ENCODE peak calls at places on chromosomes 4 and X, in ten cellular contexts. Y, V, K, S, L, I, X, M, Q and U are unnamed samples.

GRCh38 chr4:142549248-142549647 is 296.9 kb downstream of the INPP4B start:
- DNase-seq in X (no peak), Y (peak), L (no peak), V (no peak), M (no peak), S (no peak), K (no peak), Q (no peak), I (no peak), U (no peak)

GRCh38 chrX:128460835-128461234 is 408.6 kb upstream of the ACTRT1 start:
- DNase-seq in L (no peak), X (no peak), V (no peak), M (no peak), S (no peak), Q (no peak), I (no peak), Y (peak), K (no peak), U (no peak)

GRCh38 chr4:147717878-147718277 is 14.0 kb upstream of the ARHGAP10 start:
- DNase-seq in I (no peak), K (no peak), Y (no peak), V (no peak), S (no peak), L (no peak), M (no peak), Q (no peak), X (no peak), U (no peak)

GRCh38 chr4:12729384-12729783 is 754.8 kb downstream of the RAB28 start:
- DNase-seq in Q (no peak), X (no peak), Y (peak), M (no peak), V (no peak), S (no peak), L (no peak), K (peak), I (peak), U (no peak)

GRCh38 chr4:174524242-174524641 is 2.0 kb upstream of the HPGD start:
- DNase-seq in L (peak), X (no peak), I (no peak), Y (no peak), M (no peak), S (no peak), Q (no peak), K (no peak), V (no peak), U (no peak)

GRCh38 chr4:40992472-40993298 is 221.7 kb downstream of the APBB2 start:
- DNase-seq in S (no peak), Y (peak), I (peak), M (no peak), L (no peak), K (no peak), X (no peak), V (no peak), Q (no peak), U (no peak)

GRCh38 chr4:6190486-6190885 is 9.9 kb downstream of the JAKMIP1 start:
- DNase-seq in L (no peak), Y (no peak), V (no peak), X (no peak), K (no peak), M (no peak), S (no peak), Q (no peak), I (no peak), U (no peak)

GRCh38 chr4:74370912-74371311 is 6.0 kb downstream of the EREG start:
- DNase-seq in K (peak), Q (no peak), I (peak), Y (peak), L (peak), V (no peak), X (no peak), M (no peak), S (no peak), U (no peak)

GRCh38 chr4:288891-289290 is 16.4 kb downstream of the ZNF732 start:
- DNase-seq in S (no peak), L (no peak), K (no peak), X (no peak), Y (no peak), M (no peak), V (no peak), I (no peak), Q (no peak), U (no peak)

GRCh38 chr4:7815562-7815961 is 124.1 kb downstream of the AFAP1 start:
- DNase-seq in I (peak), M (no peak), K (no peak), Q (peak), X (no peak), S (no peak), Y (peak), V (no peak), L (no peak), U (no peak)

GRCh38 chr4:103786014-103786413 is 66.2 kb upstream of the TACR3 start:
- DNase-seq in M (no peak), L (no peak), I (no peak), Q (no peak), X (no peak), V (no peak), K (peak), S (no peak), Y (peak), U (peak)

GRCh38 chrX:5683996-5684395 is 544.7 kb downstream of the NLGN4X start:
- DNase-seq in I (no peak), X (no peak), L (no peak), V (no peak), Q (no peak), K (no peak), S (no peak), Y (no peak), M (no peak), U (no peak)

GRCh38 chr4:161498155-161498554 is 665.6 kb downstream of the FSTL5 start:
- DNase-seq in L (no peak), Y (no peak), Q (no peak), V (no peak), K (no peak), S (no peak), X (no peak), M (no peak), I (no peak), U (no peak)

GRCh38 chrX:25206761-25207160 is 191.0 kb upstream of the ARX start:
- DNase-seq in K (no peak), I (peak), L (no peak), X (no peak), V (no peak), M (no peak), Q (no peak), S (no peak), Y (no peak), U (no peak)

GRCh38 chr4:5693871-5694270 is 14.5 kb downstream of the EVC2 start:
- DNase-seq in S (no peak), Q (no peak), K (no peak), X (no peak), L (no peak), M (no peak), I (peak), Y (no peak), V (no peak), U (no peak)

GRCh38 chr4:156475322-156475721 is 496.3 kb downstream of the PDGFC start:
- DNase-seq in X (no peak), M (no peak), Y (peak), V (no peak), L (no peak), I (peak), S (no peak), Q (no peak), K (peak), U (no peak)

GRCh38 chrX:36087366-36087765 is 167.8 kb downstream of the CFAP47 start:
- DNase-seq in X (no peak), M (no peak), V (no peak), S (no peak), Q (no peak), K (no peak), Y (no peak), I (no peak), L (no peak), U (no peak)

GRCh38 chrX:102516314-102516936 is at the start of gene TMSB15A:
- DNase-seq in X (peak), L (peak), Y (peak), K (no peak), V (peak), I (peak), Q (peak), M (peak), S (no peak), U (peak)

GRCh38 chrX:41293269-41293668 is 40.7 kb upstream of the DDX3X start:
- DNase-seq in Y (peak), V (no peak), L (no peak), X (no peak), S (no peak), M (no peak), I (no peak), K (peak), Q (no peak), U (no peak)

GRCh38 chrX:9204560-9204959 is 170.6 kb upstream of the FAM9B start:
- DNase-seq in Q (no peak), I (peak), X (no peak), V (no peak), K (no peak), S (no peak), L (no peak), Y (peak), M (no peak), U (no peak)

GRCh38 chrX:13386636-13387035 is 66.8 kb upstream of the ATXN3L start:
- DNase-seq in V (no peak), X (no peak), S (no peak), Q (no peak), M (no peak), Y (no peak), K (no peak), I (no peak), L (no peak), U (no peak)

GRCh38 chr4:85866508-85866907 is 391.6 kb downstream of the ARHGAP24 start:
- DNase-seq in M (no peak), S (no peak), I (no peak), L (no peak), Q (no peak), K (no peak), Y (no peak), X (no peak), V (no peak), U (peak)

GRCh38 chrX:19017271-19017670 is 33.4 kb upstream of the PHKA2 start:
- DNase-seq in Y (peak), L (no peak), V (no peak), X (no peak), M (no peak), S (no peak), K (no peak), Q (no peak), I (peak), U (no peak)

GRCh38 chr4:2497324-2497723 is 28.4 kb downstream of the RNF4 start:
- DNase-seq in L (no peak), Q (no peak), I (no peak), V (no peak), K (no peak), S (no peak), M (no peak), X (no peak), Y (no peak), U (no peak)

GRCh38 chr4:2503809-2504208 is 32.6 kb upstream of the FAM193A start:
- DNase-seq in V (no peak), L (no peak), Y (no peak), I (no peak), K (no peak), M (no peak), Q (no peak), S (no peak), X (no peak), U (no peak)

GRCh38 chr4:2500547-2500946 is 31.6 kb downstream of the RNF4 start:
- DNase-seq in M (no peak), L (no peak), Y (no peak), S (no peak), I (peak), Q (no peak), X (no peak), V (no peak), K (no peak), U (no peak)

GRCh38 chr4:2497931-2498330 is 29.0 kb downstream of the RNF4 start:
- DNase-seq in K (no peak), S (no peak), V (no peak), X (no peak), Y (no peak), L (peak), I (no peak), Q (peak), M (no peak), U (peak)

GRCh38 chr4:2501034-2501594 is 32.2 kb downstream of the RNF4 start:
- DNase-seq in Y (no peak), V (no peak), M (no peak), K (no peak), L (no peak), Q (no peak), X (no peak), I (no peak), S (no peak), U (no peak)
- TF ChIP-seq POLR2A in Y (no peak), V (no peak), M (no peak), K (no peak), L (no peak), Q (no peak), X (no peak), I (no peak), S (no peak), U (no peak)

GRCh38 chrX:144219035-144219434 is 335.2 kb downstream of the UBE2NL start:
- DNase-seq in K (no peak), S (no peak), X (peak), Y (no peak), I (no peak), V (no peak), M (no peak), L (no peak), Q (no peak), U (peak)
- TF ChIP-seq CTCF in K (no peak), S (no peak), X (peak), Y (no peak), I (no peak), V (no peak), M (no peak), L (no peak), Q (no peak), U (no peak)

GRCh38 chr4:114600672-114601071 is 2.1 kb downstream of the UGT8 start:
- DNase-seq in X (no peak), I (no peak), S (no peak), V (no peak), M (no peak), Y (no peak), L (no peak), Q (no peak), K (no peak), U (no peak)
- H3K4me3 ChIP-seq in X (no peak), I (no peak), S (no peak), V (no peak), M (no peak), Y (no peak), L (no peak), Q (no peak), K (peak), U (no peak)

GRCh38 chrX:55488268-55488558 is 1.4 kb downstream of the USP51 start:
- DNase-seq in X (no peak), Y (no peak), Q (no peak), K (no peak), M (no peak), L (no peak), S (no peak), I (no peak), V (no peak), U (no peak)

GRCh38 chrX:55490121-55490520 is 473 bp upstream of the USP51 start:
- DNase-seq in Y (no peak), M (no peak), S (no peak), K (no peak), Q (no peak), L (no peak), V (no peak), X (no peak), I (no peak), U (no peak)

GRCh38 chrX:55489315-55490009 is at the start of gene USP51:
- DNase-seq in X (peak), K (no peak), Y (peak), S (no peak), L (peak), I (peak), V (peak), M (peak), Q (peak), U (peak)

GRCh38 chrX:55487143-55487542 is 2.5 kb downstream of the USP51 start:
- DNase-seq in Y (no peak), L (no peak), S (no peak), I (no peak), X (no peak), M (no peak), K (no peak), Q (no peak), V (no peak), U (no peak)

GRCh38 chrX:55488559-55489314 is 911 bp downstream of the USP51 start:
- DNase-seq in L (peak), M (peak), Y (peak), S (peak), X (peak), K (no peak), I (peak), V (peak), Q (peak), U (peak)
- TF ChIP-seq POLR2A in L (no peak), M (peak), Y (no peak), S (peak), X (no peak), K (no peak), I (no peak), V (no peak), Q (peak), U (no peak)

GRCh38 chr4:101187837-101188236 is 159.5 kb downstream of the PPP3CA start:
- DNase-seq in Q (no peak), Y (peak), I (no peak), X (no peak), M (no peak), S (no peak), V (no peak), K (no peak), L (no peak), U (no peak)
- TF ChIP-seq CTCF in Q (no peak), Y (peak), I (no peak), X (peak), M (no peak), S (peak), V (no peak), K (peak), L (peak), U (no peak)

GRCh38 chr4:94538229-94538628 is 86.5 kb downstream of the PDLIM5 start:
- DNase-seq in M (no peak), I (no peak), X (no peak), L (no peak), K (no peak), Y (no peak), V (no peak), Q (no peak), S (no peak), U (no peak)

GRCh38 chr4:94533405-94534223 is 81.9 kb downstream of the PDLIM5 start:
- DNase-seq in X (no peak), M (no peak), Q (no peak), S (no peak), Y (no peak), V (no peak), I (no peak), L (no peak), K (no peak), U (no peak)

GRCh38 chr4:94534401-94535312 is 82.9 kb downstream of the PDLIM5 start:
- DNase-seq in M (no peak), Q (no peak), X (no peak), S (no peak), K (no peak), L (no peak), Y (no peak), V (no peak), I (no peak), U (no peak)

GRCh38 chr4:94536049-94536448 is 84.3 kb downstream of the PDLIM5 start:
- DNase-seq in X (no peak), K (no peak), V (no peak), Y (no peak), S (no peak), I (no peak), M (no peak), L (no peak), Q (no peak), U (no peak)

DNA sequence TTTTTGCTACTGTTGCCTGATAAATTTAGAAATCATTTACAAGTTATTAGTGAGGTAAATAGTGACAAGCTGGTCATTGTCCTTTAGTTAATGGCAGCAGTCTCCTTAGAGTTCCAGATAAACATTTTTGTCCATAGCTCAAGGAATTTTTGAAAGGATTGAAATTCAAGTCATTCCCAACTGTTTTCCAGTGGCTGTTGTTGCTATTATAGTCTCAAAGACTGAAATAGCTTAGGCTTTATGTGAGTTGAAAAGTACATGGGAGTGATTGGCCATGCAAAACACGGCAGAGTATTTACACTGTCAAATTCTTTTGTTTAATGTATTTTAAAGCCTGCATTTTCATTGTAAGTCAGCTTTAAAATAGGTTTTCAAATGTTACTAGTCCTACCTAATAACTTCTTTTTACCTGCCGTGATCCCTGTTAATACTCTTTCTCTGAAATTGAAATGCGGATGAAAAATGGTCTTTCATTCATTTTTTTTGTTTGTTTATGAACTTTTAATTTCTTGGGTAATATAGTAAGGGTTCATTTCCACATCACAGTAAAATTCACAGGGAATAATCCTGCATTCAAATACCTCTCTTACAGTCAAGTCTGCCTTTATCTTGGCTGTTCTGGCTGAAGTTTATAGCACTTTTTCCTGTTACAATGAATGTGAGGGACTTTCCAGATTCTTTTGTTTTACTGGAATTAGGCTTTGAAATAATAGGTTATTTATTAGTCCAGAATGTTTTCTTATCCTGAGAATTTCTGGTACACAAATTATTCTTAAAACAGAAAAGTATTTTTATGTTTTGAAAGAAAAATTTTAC is 85.1 kb downstream of the PDLIM5 start:
- DNase-seq in S (no peak), I (no peak), V (no peak), X (no peak), K (no peak), L (no peak), Q (no peak), M (no peak), Y (no peak), U (no peak)
- H3K4me3 ChIP-seq in S (no peak), I (no peak), V (no peak), X (no peak), K (no peak), L (no peak), Q (no peak), M (no peak), Y (no peak), U (no peak)

GRCh38 chr4:168421671-168422070 is 58.6 kb downstream of the DDX60L start:
- DNase-seq in I (peak), V (no peak), K (peak), X (no peak), Y (peak), Q (no peak), L (no peak), S (no peak), M (no peak), U (no peak)
- TF ChIP-seq POLR2A in I (no peak), V (no peak), K (no peak), X (no peak), Y (no peak), Q (no peak), L (no peak), S (no peak), M (no peak), U (no peak)

GRCh38 chr4:64205376-64205775 is 203.9 kb downstream of the TECRL start:
- DNase-seq in L (no peak), I (no peak), V (no peak), S (no peak), M (no peak), X (no peak), Y (no peak), K (no peak), Q (no peak), U (no peak)
- TF ChIP-seq CTCF in L (no peak), I (no peak), V (no peak), S (no peak), M (no peak), X (no peak), Y (no peak), K (no peak), Q (no peak), U (no peak)

GRCh38 chrX:123468481-123468880 is 264.4 kb downstream of the THOC2 start:
- DNase-seq in I (no peak), K (no peak), S (no peak), X (no peak), V (no peak), M (no peak), L (no peak), Q (no peak), Y (no peak), U (no peak)
- H3K4me3 ChIP-seq in I (no peak), K (no peak), S (no peak), X (no peak), V (no peak), M (no peak), L (no peak), Q (no peak), Y (no peak), U (no peak)

GRCh38 chr4:30429813-30430466 is 290.2 kb upstream of the PCDH7 start:
- DNase-seq in V (no peak), I (peak), S (no peak), K (peak), X (no peak), L (no peak), Y (no peak), Q (no peak), M (no peak), U (no peak)
- TF ChIP-seq POLR2A in V (no peak), I (no peak), S (no peak), K (no peak), X (no peak), L (no peak), Y (no peak), Q (no peak), M (no peak), U (no peak)